ENCODE peak calls at places on chromosomes 4 and X, in four cellular contexts. One of them, this sample, is unnamed.

GRCh38 chrX:13937370-13938052 is 92.2 kb downstream of the GEMIN8 start:
- DNase-seq in amniotic stem cell: no peak
- DNase-seq in left lung: no peak
- DNase-seq in fibroblast of mammary gland: peak; percentile 56
- DNase-seq in this sample: no peak

GRCh38 chr4:82798168-82799005 is at the start of gene SCD5:
- DNase-seq in amniotic stem cell: peak; percentile 74
- DNase-seq in left lung: peak; percentile 85
- DNase-seq in fibroblast of mammary gland: peak; percentile 73
- DNase-seq in this sample: peak; percentile 73

GRCh38 chrX:69412661-69413060 is 91.5 kb upstream of the NALF2 start:
- DNase-seq in amniotic stem cell: no peak
- DNase-seq in left lung: no peak
- DNase-seq in fibroblast of mammary gland: no peak
- DNase-seq in this sample: no peak

GRCh38 chr4:169282429-169283113 is 11.8 kb upstream of the SH3RF1 start:
- DNase-seq in amniotic stem cell: no peak
- DNase-seq in left lung: no peak
- DNase-seq in fibroblast of mammary gland: peak; percentile 66
- DNase-seq in this sample: no peak

GRCh38 chrX:24515447-24515846 is 50.4 kb downstream of the PDK3 start:
- DNase-seq in amniotic stem cell: no peak
- DNase-seq in left lung: no peak
- DNase-seq in fibroblast of mammary gland: peak; percentile 32
- DNase-seq in this sample: no peak

GRCh38 chr4:139916041-139916440 is 237.9 kb downstream of the MAML3 start:
- DNase-seq in amniotic stem cell: no peak
- DNase-seq in left lung: no peak
- DNase-seq in fibroblast of mammary gland: no peak
- DNase-seq in this sample: no peak

GRCh38 chrX:29071525-29071924 is 484.3 kb downstream of the IL1RAPL1 start:
- DNase-seq in amniotic stem cell: no peak
- DNase-seq in left lung: no peak
- DNase-seq in fibroblast of mammary gland: peak; percentile 32
- DNase-seq in this sample: no peak

GRCh38 chr4:73631565-73632226 is 11.5 kb upstream of the RASSF6 start:
- DNase-seq in amniotic stem cell: no peak
- DNase-seq in left lung: no peak
- DNase-seq in fibroblast of mammary gland: no peak
- DNase-seq in this sample: no peak

GRCh38 chr4:47704693-47705325 is 133.1 kb downstream of the CORIN start:
- DNase-seq in amniotic stem cell: no peak
- DNase-seq in left lung: no peak
- DNase-seq in fibroblast of mammary gland: peak; percentile 46
- DNase-seq in this sample: no peak

GRCh38 chr4:148686449-148686848 is 244.2 kb upstream of the NR3C2 start:
- DNase-seq in amniotic stem cell: no peak
- DNase-seq in left lung: no peak
- DNase-seq in fibroblast of mammary gland: no peak
- DNase-seq in this sample: no peak

GRCh38 chr4:132709024-132709423 is 440.1 kb upstream of the PCDH10 start:
- DNase-seq in amniotic stem cell: no peak
- DNase-seq in left lung: no peak
- DNase-seq in fibroblast of mammary gland: no peak
- DNase-seq in this sample: no peak

GRCh38 chrX:105190252-105190853 is 30.1 kb downstream of the TEX13A start:
- DNase-seq in amniotic stem cell: no peak
- DNase-seq in left lung: no peak
- DNase-seq in fibroblast of mammary gland: peak; percentile 41
- DNase-seq in this sample: no peak

GRCh38 chrX:151359931-151360871 is 36.8 kb upstream of the VMA21 start:
- DNase-seq in amniotic stem cell: no peak
- DNase-seq in left lung: peak; percentile 61
- DNase-seq in fibroblast of mammary gland: no peak
- DNase-seq in this sample: peak; percentile 9

GRCh38 chr4:107117726-107118125 is 81.6 kb upstream of the DKK2 start:
- DNase-seq in amniotic stem cell: no peak
- DNase-seq in left lung: no peak
- DNase-seq in fibroblast of mammary gland: no peak
- DNase-seq in this sample: no peak

This sample was measured in GM06990.